ENCODE peak calls at places on chromosome 4, in ten cellular contexts. F is GM12891, Z is Peyer's patch, L is adrenal gland, T is tibial nerve, K is stomach, P is ovary, X is testis, M is lower leg skin, W is A549. A is an unnamed sample.

GRCh38 chr4:185591679-185592141 is 56.4 kb upstream of the PDLIM3 start:
- DNase-seq in F (no peak), Z (no peak), L (peak; percentile 79), T (no peak), K (no peak), P (peak; percentile 50), X (peak; percentile 54), M (no peak), W (no peak), A (no peak)

GRCh38 chr4:88230953-88231835 is 53.2 kb downstream of the PPM1K start:
- DNase-seq in F (no peak), Z (no peak), L (no peak), T (no peak), K (no peak), P (peak; percentile 28), X (peak; percentile 32), M (no peak), W (no peak), A (no peak)

GRCh38 chr4:4866833-4867744 is 7.6 kb downstream of the MSX1 start:
- DNase-seq in F (no peak), Z (no peak), L (no peak), T (no peak), K (no peak), P (no peak), X (peak; percentile 50), M (no peak), W (no peak), A (no peak)

GRCh38 chr4:118280501-118281218 is 72.1 kb downstream of the PRSS12 start:
- DNase-seq in F (no peak), Z (peak; percentile 78), L (peak; percentile 52), T (no peak), K (peak; percentile 55), P (peak; percentile 49), X (peak; percentile 72), M (peak; percentile 47), W (peak; percentile 18), A (no peak)

GRCh38 chr4:48668254-48669017 is 111.6 kb downstream of the FRYL start:
- DNase-seq in F (no peak), Z (peak; percentile 56), L (no peak), T (no peak), K (no peak), P (no peak), X (no peak), M (no peak), W (no peak), A (no peak)

GRCh38 chr4:103429283-103429682 is 231.1 kb upstream of the CENPE start:
- DNase-seq in F (peak; percentile 1), Z (no peak), L (no peak), T (no peak), K (no peak), P (no peak), X (peak; percentile 32), M (no peak), W (no peak), A (no peak)

GRCh38 chr4:40289366-40290188 is 45.6 kb upstream of the CHRNA9 start:
- DNase-seq in F (no peak), Z (no peak), L (no peak), T (no peak), K (no peak), P (no peak), X (no peak), M (no peak), W (no peak), A (no peak)

GRCh38 chr4:6137027-6137746 is 63.2 kb downstream of the JAKMIP1 start:
- DNase-seq in F (no peak), Z (no peak), L (no peak), T (no peak), K (no peak), P (no peak), X (no peak), M (no peak), W (no peak), A (no peak)

GRCh38 chr4:36222702-36223101 is 21.6 kb downstream of the ARAP2 start:
- DNase-seq in F (no peak), Z (no peak), L (no peak), T (no peak), K (no peak), P (no peak), X (no peak), M (no peak), W (no peak), A (no peak)

GRCh38 chr4:173829565-173829964 is 299.5 kb upstream of the HAND2 start:
- DNase-seq in F (no peak), Z (no peak), L (no peak), T (no peak), K (no peak), P (no peak), X (no peak), M (no peak), W (no peak), A (no peak)

GRCh38 chr4:7710576-7711329 is 228.9 kb downstream of the AFAP1 start:
- DNase-seq in F (no peak), Z (no peak), L (no peak), T (no peak), K (no peak), P (no peak), X (no peak), M (no peak), W (no peak), A (no peak)

GRCh38 chr4:95428216-95429085 is 120.3 kb downstream of the UNC5C start:
- DNase-seq in F (no peak), Z (no peak), L (no peak), T (no peak), K (no peak), P (no peak), X (no peak), M (no peak), W (no peak), A (no peak)

GRCh38 chr4:42339935-42340406 is 57.3 kb upstream of the SHISA3 start:
- DNase-seq in F (no peak), Z (no peak), L (peak; percentile 60), T (no peak), K (no peak), P (peak; percentile 52), X (peak; percentile 34), M (no peak), W (no peak), A (no peak)
- TF ChIP-seq POLR2A in F (no peak), Z (no peak), L (no peak), T (no peak), K (no peak), P (no peak), X (no peak), M (no peak), W (no peak), A (no peak)

DNA sequence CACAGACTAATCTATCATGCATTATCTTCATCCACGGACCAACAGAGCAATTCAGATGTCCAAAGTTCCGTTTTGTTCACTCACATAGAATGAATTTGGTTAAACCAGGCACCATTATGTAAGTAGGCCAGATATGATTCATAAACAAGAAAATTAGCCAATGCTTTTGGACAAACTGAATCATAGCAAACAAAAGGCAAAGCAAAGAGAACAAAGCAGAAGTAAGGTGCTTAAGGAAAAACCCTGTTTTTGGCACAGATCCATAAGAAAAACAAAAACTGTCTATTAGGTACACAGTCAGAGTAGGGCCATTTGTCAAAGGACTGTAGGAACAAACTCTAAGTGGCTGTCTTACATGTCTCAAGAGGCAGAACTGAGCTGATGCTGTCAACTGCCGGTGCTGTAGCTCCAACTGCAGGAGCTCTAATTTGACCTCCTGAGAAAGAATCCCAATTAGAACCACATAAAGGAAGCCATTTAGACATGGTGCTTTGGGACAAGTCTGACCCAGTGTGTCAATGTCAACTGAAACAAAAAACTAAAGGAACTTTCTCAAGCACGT is 146.7 kb downstream of the COL25A1 start:
- DNase-seq in F (no peak), Z (no peak), L (no peak), T (no peak), K (no peak), P (no peak), X (no peak), M (no peak), W (no peak), A (no peak)
- TF ChIP-seq POLR2A in F (no peak), Z (no peak), L (no peak), T (no peak), K (no peak), P (no peak), X (no peak), M (no peak), W (no peak), A (no peak)

GRCh38 chr4:82903737-82904136 is 3.2 kb downstream of the THAP9 start:
- DNase-seq in F (no peak), Z (no peak), L (no peak), T (no peak), K (no peak), P (no peak), X (no peak), M (no peak), W (no peak), A (no peak)
- TF ChIP-seq POLR2A in F (no peak), Z (no peak), L (no peak), T (no peak), K (no peak), P (no peak), X (no peak), M (no peak), W (no peak), A (no peak)

GRCh38 chr4:145181091-145181501 is 707 bp upstream of the OTUD4 start:
- DNase-seq in F (no peak), Z (no peak), L (no peak), T (no peak), K (no peak), P (no peak), X (no peak), M (no peak), W (no peak), A (no peak)

GRCh38 chr4:145179201-145179860 is 1.1 kb downstream of the OTUD4 start:
- DNase-seq in F (no peak), Z (peak; percentile 92), L (peak; percentile 71), T (peak; percentile 43), K (peak; percentile 79), P (peak; percentile 65), X (peak; percentile 82), M (peak; percentile 44), W (peak; percentile 28), A (no peak)

GRCh38 chr4:145182212-145182611 is 1.8 kb upstream of the OTUD4 start:
- DNase-seq in F (no peak), Z (no peak), L (no peak), T (no peak), K (no peak), P (no peak), X (no peak), M (no peak), W (no peak), A (no peak)

GRCh38 chr4:145178740-145179139 is 1.6 kb downstream of the OTUD4 start:
- DNase-seq in F (no peak), Z (no peak), L (no peak), T (no peak), K (no peak), P (no peak), X (no peak), M (no peak), W (no peak), A (no peak)

DNA sequence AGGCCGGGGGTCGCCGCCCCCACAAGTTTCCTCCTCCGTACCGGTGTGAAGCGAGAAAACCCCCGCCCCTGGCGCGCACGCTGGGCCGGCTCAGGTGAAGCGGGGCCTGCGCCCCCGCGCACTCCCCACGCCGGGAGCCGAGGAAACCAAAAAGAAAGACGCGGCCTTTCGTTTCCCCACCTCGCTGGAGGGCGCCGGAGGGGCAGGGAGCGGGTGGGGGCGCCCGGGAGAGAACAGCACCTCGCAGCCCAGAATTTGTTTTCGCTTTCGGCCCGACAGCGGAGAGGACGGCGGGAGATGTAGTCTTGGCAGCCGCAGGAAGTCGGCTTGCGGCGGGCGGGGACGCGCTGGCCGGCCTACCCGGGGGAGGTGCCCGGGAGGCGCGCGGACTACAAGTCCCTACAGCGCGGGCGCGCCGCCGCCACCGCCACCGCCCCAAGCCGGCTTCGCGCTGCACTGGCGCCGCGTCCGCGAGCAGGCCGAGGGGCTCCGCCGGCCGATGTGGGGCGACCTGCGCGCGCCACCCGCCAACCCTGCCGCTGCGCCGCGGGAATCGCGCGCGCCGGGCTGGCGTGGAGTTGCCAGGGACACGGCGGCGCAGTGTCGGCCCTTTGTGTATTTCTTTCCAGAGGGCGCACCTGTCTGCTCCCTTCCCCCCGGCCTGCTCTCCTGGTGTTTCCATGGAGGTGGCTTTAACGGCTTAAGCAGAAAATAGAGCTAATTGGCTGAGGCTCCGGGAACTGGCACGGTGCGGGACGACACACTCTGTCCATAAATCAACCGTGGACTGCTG is at the start of gene OTUD4:
- DNase-seq in F (peak; percentile 74), Z (peak; percentile 98), L (peak; percentile 97), T (peak; percentile 86), K (peak; percentile 97), P (peak; percentile 95), X (peak; percentile 96), M (peak; percentile 94), W (peak; percentile 60), A (peak; percentile 72)
- TF ChIP-seq POLR2A in F (no peak), Z (peak; percentile 55), L (peak; percentile 59), T (peak; percentile 75), K (no peak), P (peak; percentile 39), X (no peak), M (no peak), W (peak; percentile 36), A (peak; percentile 62)

A was measured in H54.